ENCODE peak calls at places on chromosome 1, in ten cellular contexts. F is lower leg skin; Y is AG04449; H is left colon; U is brain pericyte; B is stimulated activated CD4-positive, alpha-beta T cell treated with anti-CD3 and anti-CD28 coated beads, Interleukin-4, amount 100 ng/mL, for 24 hours; J is NCI-H748 treated with DMSO at 0.1 percent for 48 hours; E is esophagus muscularis mucosa; T is lung; I is T-cell. Z is an unnamed sample.
A peak's percentile ranks its signal among the peaks of the same experiment; 100 is the strongest.

GRCh38 chr1:43760745-43761343 is 53.5 kb downstream of the ST3GAL3 start:
- DNase-seq in Y (no peak), E (no peak), F (no peak), I (no peak), H (no peak), B (no peak), J (no peak), T (no peak), U (no peak), Z (no peak)

GRCh38 chr1:149849947-149850360 is 49.4 kb upstream of the BOLA1 start:
- DNase-seq in U (no peak), I (peak; percentile 23), E (no peak), B (peak; percentile 8), F (peak; percentile 12), J (peak; percentile 10), Y (no peak), H (no peak), T (no peak), Z (no peak)

GRCh38 chr1:189500777-189501176 is 976.9 kb downstream of the BRINP3 start:
- DNase-seq in F (no peak), H (no peak), U (no peak), I (no peak), J (no peak), Y (no peak), B (no peak), T (no peak), E (no peak), Z (no peak)

GRCh38 chr1:150563340-150564038 is 14.3 kb downstream of the ADAMTSL4 start:
- DNase-seq in U (no peak), F (peak; percentile 73), B (peak; percentile 49), J (no peak), E (no peak), H (peak; percentile 74), T (peak; percentile 85), Y (no peak), I (peak; percentile 72), Z (no peak)

GRCh38 chr1:209207126-209207700 is 376.3 kb upstream of the CAMK1G start:
- DNase-seq in E (no peak), Y (no peak), H (no peak), I (no peak), F (no peak), U (no peak), T (no peak), J (no peak), B (no peak), Z (no peak)

GRCh38 chr1:227884370-227885134 is 63.2 kb downstream of the WNT9A start:
- DNase-seq in J (no peak), F (peak; percentile 11), T (no peak), H (peak; percentile 15), Y (no peak), U (no peak), I (peak; percentile 23), B (peak; percentile 2), E (no peak), Z (no peak)

GRCh38 chr1:44543816-44544185 is 130.5 kb downstream of the TMEM53 start:
- DNase-seq in U (no peak), B (no peak), Y (no peak), H (no peak), F (no peak), I (no peak), E (no peak), T (no peak), J (no peak), Z (no peak)

GRCh38 chr1:227924838-227925574 is 22.7 kb downstream of the WNT9A start:
- DNase-seq in H (no peak), I (no peak), F (no peak), J (no peak), U (no peak), E (no peak), B (no peak), T (peak; percentile 43), Y (no peak), Z (no peak)

GRCh38 chr1:40690919-40691537 is 476 bp upstream of the NFYC start:
- DNase-seq in T (no peak), U (no peak), B (no peak), H (no peak), F (no peak), I (no peak), Y (no peak), J (no peak), E (no peak), Z (no peak)

GRCh38 chr1:185895208-185895900 is 161.2 kb downstream of the HMCN1 start:
- DNase-seq in J (no peak), F (no peak), U (no peak), H (no peak), B (no peak), T (no peak), I (no peak), Y (no peak), E (no peak), Z (no peak)

GRCh38 chr1:226798427-226799411 is 59.6 kb upstream of the ITPKB start:
- DNase-seq in F (no peak), H (no peak), I (peak; percentile 70), T (no peak), Y (no peak), U (no peak), E (no peak), B (peak; percentile 64), J (no peak), Z (no peak)

GRCh38 chr1:60942291-60942690 is 140.1 kb upstream of the NFIA start:
- DNase-seq in H (no peak), E (no peak), I (no peak), U (no peak), T (no peak), B (no peak), Y (no peak), J (no peak), F (no peak), Z (no peak)

GRCh38 chr1:155474156-155474555 is 88.4 kb downstream of the ASH1L start:
- DNase-seq in U (no peak), I (no peak), H (no peak), F (no peak), J (no peak), T (no peak), E (no peak), Y (no peak), B (no peak), Z (no peak)

GRCh38 chr1:206982216-206982615 is 12.0 kb upstream of the FCAMR start:
- DNase-seq in E (no peak), I (peak; percentile 52), F (no peak), J (peak; percentile 1), U (no peak), Y (no peak), H (no peak), T (peak; percentile 59), B (peak; percentile 64), Z (peak; percentile 22)

GRCh38 chr1:116448785-116449385 is 75.8 kb downstream of the ATP1A1 start:
- DNase-seq in U (peak; percentile 85), E (peak; percentile 29), H (no peak), B (no peak), J (no peak), I (no peak), F (no peak), T (no peak), Y (no peak), Z (no peak)

GRCh38 chr1:72845981-72846380 is 563.6 kb upstream of the NEGR1 start:
- DNase-seq in U (no peak), B (no peak), Y (no peak), E (no peak), J (no peak), H (no peak), I (no peak), T (no peak), F (no peak), Z (no peak)

GRCh38 chr1:167987174-167987573 is 50.3 kb upstream of the MPC2 start:
- DNase-seq in H (no peak), J (no peak), U (no peak), B (no peak), Y (no peak), T (no peak), F (no peak), E (no peak), I (no peak), Z (no peak)

GRCh38 chr1:45508295-45509151 is 8.4 kb downstream of the MMACHC start:
- DNase-seq in Y (no peak), F (no peak), I (no peak), B (no peak), J (no peak), T (no peak), H (no peak), U (no peak), E (no peak), Z (peak; percentile 50)

GRCh38 chr1:62991152-62991551 is 207.2 kb downstream of the ATG4C start:
- DNase-seq in J (no peak), B (no peak), I (no peak), H (no peak), T (no peak), F (no peak), Y (no peak), E (no peak), U (no peak), Z (no peak)

GRCh38 chr1:221310180-221310579 is 430.9 kb downstream of the HLX start:
- DNase-seq in Y (no peak), I (no peak), J (no peak), H (no peak), U (no peak), F (no peak), E (no peak), T (no peak), B (no peak), Z (no peak)

GRCh38 chr1:197572169-197572568 is 203.1 kb downstream of the DENND1B start:
- DNase-seq in T (no peak), E (no peak), F (no peak), J (no peak), I (no peak), H (no peak), U (no peak), B (no peak), Y (no peak), Z (no peak)

GRCh38 chr1:221669441-221669840 is 72.4 kb downstream of the DUSP10 start:
- DNase-seq in T (no peak), I (no peak), F (no peak), J (peak; percentile 20), H (no peak), E (no peak), U (no peak), B (no peak), Y (no peak), Z (no peak)

GRCh38 chr1:230422221-230422981 is 3.7 kb downstream of the PGBD5 start:
- DNase-seq in J (no peak), U (no peak), Y (no peak), B (no peak), F (no peak), I (no peak), T (no peak), E (peak; percentile 72), H (no peak), Z (no peak)

GRCh38 chr1:227730630-227731151 is 4.4 kb downstream of the JMJD4 start:
- DNase-seq in T (no peak), F (no peak), H (no peak), I (no peak), U (no peak), J (no peak), E (no peak), Y (no peak), B (no peak), Z (no peak)

GRCh38 chr1:36988741-36989193 is 45.5 kb downstream of the GRIK3 start:
- DNase-seq in B (no peak), F (no peak), T (no peak), U (no peak), Y (no peak), I (no peak), J (no peak), H (no peak), E (no peak), Z (no peak)

Z was measured in GDM1.